ENCODE peak calls at places on chromosome 9, in six cellular contexts. One of them, this sample, is unnamed.

GRCh38 chr9:119453980-119454379 is 84.7 kb upstream of the BRINP1 start:
- DNase-seq in neural progenitor cell: no peak
- DNase-seq in mammary epithelial cell: peak; percentile 67
- DNase-seq in Karpas-422: no peak
- DNase-seq in neuronal stem cell: no peak
- DNase-seq in IMR-90: no peak
- DNase-seq in this sample: no peak

GRCh38 chr9:79242489-79242888 is 329.3 kb upstream of the TLE4 start:
- DNase-seq in neuronal stem cell: no peak
- DNase-seq in neural progenitor cell: no peak
- DNase-seq in IMR-90: no peak
- DNase-seq in Karpas-422: no peak
- DNase-seq in mammary epithelial cell: no peak
- DNase-seq in this sample: no peak

GRCh38 chr9:2655411-2655901 is 33.9 kb downstream of the VLDLR start:
- DNase-seq in mammary epithelial cell: peak; percentile 92
- DNase-seq in Karpas-422: no peak
- DNase-seq in neuronal stem cell: no peak
- DNase-seq in IMR-90: peak; percentile 96
- DNase-seq in neural progenitor cell: no peak
- DNase-seq in this sample: no peak

GRCh38 chr9:121607434-121608248 is 43.8 kb upstream of the DAB2IP start:
- DNase-seq in IMR-90: peak; percentile 60
- DNase-seq in neuronal stem cell: no peak
- DNase-seq in neural progenitor cell: peak; percentile 43
- DNase-seq in Karpas-422: no peak
- DNase-seq in mammary epithelial cell: no peak
- DNase-seq in this sample: no peak

GRCh38 chr9:129836342-129837007 is 1.2 kb downstream of the USP20 start:
- DNase-seq in neural progenitor cell: peak; percentile 11
- DNase-seq in Karpas-422: peak; percentile 87
- DNase-seq in IMR-90: no peak
- DNase-seq in neuronal stem cell: no peak
- DNase-seq in mammary epithelial cell: no peak
- DNase-seq in this sample: peak; percentile 32

GRCh38 chr9:16133556-16134227 is 580.8 kb downstream of the CCDC171 start:
- DNase-seq in mammary epithelial cell: peak; percentile 28
- DNase-seq in neuronal stem cell: peak; percentile 62
- DNase-seq in IMR-90: peak; percentile 48
- DNase-seq in neural progenitor cell: peak; percentile 90
- DNase-seq in Karpas-422: peak; percentile 83
- DNase-seq in this sample: peak; percentile 40

GRCh38 chr9:107172160-107172978 is 110.7 kb upstream of the RAD23B start:
- DNase-seq in IMR-90: peak; percentile 78
- DNase-seq in mammary epithelial cell: peak; percentile 64
- DNase-seq in Karpas-422: peak; percentile 90
- DNase-seq in neuronal stem cell: peak; percentile 79
- DNase-seq in neural progenitor cell: peak; percentile 82
- DNase-seq in this sample: peak; percentile 82

GRCh38 chr9:138047469-138048040 is 170.0 kb downstream of the CACNA1B start:
- DNase-seq in neuronal stem cell: no peak
- DNase-seq in neural progenitor cell: peak; percentile 1
- DNase-seq in mammary epithelial cell: no peak
- DNase-seq in Karpas-422: no peak
- DNase-seq in IMR-90: no peak
- DNase-seq in this sample: peak; percentile 16

GRCh38 chr9:122158202-122158601 is 1.4 kb downstream of the NDUFA8 start:
- DNase-seq in IMR-90: peak; percentile 43
- DNase-seq in mammary epithelial cell: peak; percentile 39
- DNase-seq in neuronal stem cell: no peak
- DNase-seq in Karpas-422: peak; percentile 79
- DNase-seq in neural progenitor cell: peak; percentile 55
- DNase-seq in this sample: peak; percentile 21

GRCh38 chr9:121358747-121359146 is 11.3 kb downstream of the STOM start:
- DNase-seq in neural progenitor cell: no peak
- DNase-seq in IMR-90: no peak
- DNase-seq in neuronal stem cell: no peak
- DNase-seq in Karpas-422: no peak
- DNase-seq in mammary epithelial cell: no peak
- DNase-seq in this sample: no peak

GRCh38 chr9:126907058-126907457 is 7.5 kb upstream of the RALGPS1 start:
- DNase-seq in mammary epithelial cell: no peak
- DNase-seq in IMR-90: no peak
- DNase-seq in neuronal stem cell: no peak
- DNase-seq in neural progenitor cell: no peak
- DNase-seq in Karpas-422: no peak
- DNase-seq in this sample: no peak

GRCh38 chr9:110918316-110919054 is 119.8 kb downstream of the LPAR1 start:
- DNase-seq in neuronal stem cell: no peak
- DNase-seq in neural progenitor cell: no peak
- DNase-seq in IMR-90: peak; percentile 89
- DNase-seq in Karpas-422: no peak
- DNase-seq in mammary epithelial cell: peak; percentile 62
- DNase-seq in this sample: no peak

GRCh38 chr9:131409458-131409992 is 15.6 kb downstream of the PRRC2B start:
- DNase-seq in neuronal stem cell: no peak
- DNase-seq in IMR-90: no peak
- DNase-seq in Karpas-422: no peak
- DNase-seq in mammary epithelial cell: no peak
- DNase-seq in neural progenitor cell: no peak
- DNase-seq in this sample: no peak

GRCh38 chr9:129597355-129598088 is 23.4 kb downstream of the C9orf50 start:
- DNase-seq in neuronal stem cell: peak; percentile 70
- DNase-seq in IMR-90: peak; percentile 65
- DNase-seq in mammary epithelial cell: peak; percentile 32
- DNase-seq in Karpas-422: no peak
- DNase-seq in neural progenitor cell: peak; percentile 93
- DNase-seq in this sample: peak; percentile 77

GRCh38 chr9:2029666-2030170 is 14.6 kb downstream of the SMARCA2 start:
- DNase-seq in neuronal stem cell: no peak
- DNase-seq in mammary epithelial cell: no peak
- DNase-seq in Karpas-422: no peak
- DNase-seq in neural progenitor cell: no peak
- DNase-seq in IMR-90: no peak
- DNase-seq in this sample: no peak

GRCh38 chr9:98658965-98659364 is 49.8 kb downstream of the GABBR2 start:
- DNase-seq in neuronal stem cell: no peak
- DNase-seq in neural progenitor cell: no peak
- DNase-seq in mammary epithelial cell: no peak
- DNase-seq in IMR-90: peak; percentile 87
- DNase-seq in Karpas-422: no peak
- DNase-seq in this sample: no peak

GRCh38 chr9:75086443-75087278 is 1.3 kb downstream of the NMRK1 start:
- DNase-seq in mammary epithelial cell: no peak
- DNase-seq in neuronal stem cell: no peak
- DNase-seq in IMR-90: no peak
- DNase-seq in neural progenitor cell: no peak
- DNase-seq in Karpas-422: no peak
- DNase-seq in this sample: peak; percentile 58

GRCh38 chr9:88065609-88066008 is 72.7 kb downstream of the SPATA31C2 start:
- DNase-seq in neural progenitor cell: no peak
- DNase-seq in mammary epithelial cell: no peak
- DNase-seq in IMR-90: no peak
- DNase-seq in Karpas-422: no peak
- DNase-seq in neuronal stem cell: no peak
- DNase-seq in this sample: no peak

GRCh38 chr9:133347515-133347984 is 381 bp downstream of the MED22 start:
- DNase-seq in neural progenitor cell: peak; percentile 81
- DNase-seq in IMR-90: no peak
- DNase-seq in mammary epithelial cell: peak; percentile 37
- DNase-seq in Karpas-422: peak; percentile 73
- DNase-seq in neuronal stem cell: peak; percentile 42
- DNase-seq in this sample: peak; percentile 47

GRCh38 chr9:127825319-127826051 is 22.8 kb downstream of the FPGS start:
- DNase-seq in neuronal stem cell: peak; percentile 58
- DNase-seq in mammary epithelial cell: no peak
- DNase-seq in IMR-90: no peak
- DNase-seq in Karpas-422: peak; percentile 79
- DNase-seq in neural progenitor cell: peak; percentile 92
- DNase-seq in this sample: peak; percentile 61

GRCh38 chr9:109035684-109036423 is 22.6 kb upstream of the CTNNAL1 start:
- DNase-seq in neural progenitor cell: no peak
- DNase-seq in IMR-90: peak; percentile 85
- DNase-seq in Karpas-422: no peak
- DNase-seq in mammary epithelial cell: peak; percentile 63
- DNase-seq in neuronal stem cell: no peak
- DNase-seq in this sample: no peak

GRCh38 chr9:127163409-127163808 is 41.0 kb upstream of the ANGPTL2 start:
- DNase-seq in Karpas-422: no peak
- DNase-seq in neural progenitor cell: no peak
- DNase-seq in neuronal stem cell: no peak
- DNase-seq in IMR-90: peak; percentile 82
- DNase-seq in mammary epithelial cell: peak; percentile 28
- DNase-seq in this sample: no peak

GRCh38 chr9:112754578-112754977 is 4.0 kb downstream of the SNX30 start:
- DNase-seq in mammary epithelial cell: peak; percentile 81
- DNase-seq in IMR-90: peak; percentile 71
- DNase-seq in neuronal stem cell: no peak
- DNase-seq in Karpas-422: peak; percentile 42
- DNase-seq in neural progenitor cell: no peak
- DNase-seq in this sample: no peak

GRCh38 chr9:129309041-129309430 is 131.0 kb upstream of the IER5L start:
- DNase-seq in neural progenitor cell: no peak
- DNase-seq in neuronal stem cell: no peak
- DNase-seq in Karpas-422: no peak
- DNase-seq in IMR-90: no peak
- DNase-seq in mammary epithelial cell: no peak
- DNase-seq in this sample: no peak

GRCh38 chr9:32533338-32533737 is 7.3 kb upstream of the RIGI start:
- DNase-seq in neuronal stem cell: no peak
- DNase-seq in IMR-90: peak; percentile 10
- DNase-seq in Karpas-422: no peak
- DNase-seq in mammary epithelial cell: no peak
- DNase-seq in neural progenitor cell: no peak
- DNase-seq in this sample: no peak

GRCh38 chr9:438066-438465 is 223.4 kb downstream of the DOCK8 start:
- DNase-seq in Karpas-422: no peak
- DNase-seq in neuronal stem cell: no peak
- DNase-seq in mammary epithelial cell: no peak
- DNase-seq in neural progenitor cell: no peak
- DNase-seq in IMR-90: peak; percentile 33
- DNase-seq in this sample: no peak

GRCh38 chr9:33794560-33794959 is 801 bp upstream of the PRSS3 start:
- DNase-seq in neural progenitor cell: no peak
- DNase-seq in neuronal stem cell: no peak
- DNase-seq in mammary epithelial cell: peak; percentile 64
- DNase-seq in IMR-90: no peak
- DNase-seq in Karpas-422: no peak
- DNase-seq in this sample: no peak

GRCh38 chr9:30178586-30178985 is 2205.9 kb upstream of the ACO1 start:
- DNase-seq in Karpas-422: no peak
- DNase-seq in neuronal stem cell: no peak
- DNase-seq in neural progenitor cell: no peak
- DNase-seq in IMR-90: no peak
- DNase-seq in mammary epithelial cell: no peak
- DNase-seq in this sample: no peak

GRCh38 chr9:131870156-131870555 is 130.3 kb upstream of the RAPGEF1 start:
- DNase-seq in neuronal stem cell: no peak
- DNase-seq in neural progenitor cell: no peak
- DNase-seq in IMR-90: no peak
- DNase-seq in Karpas-422: no peak
- DNase-seq in mammary epithelial cell: no peak
- DNase-seq in this sample: no peak

GRCh38 chr9:673966-674526 is 167.5 kb upstream of the DMRT1 start:
- DNase-seq in neural progenitor cell: peak; percentile 71
- DNase-seq in Karpas-422: no peak
- DNase-seq in neuronal stem cell: peak; percentile 35
- DNase-seq in IMR-90: no peak
- DNase-seq in mammary epithelial cell: peak; percentile 69
- DNase-seq in this sample: no peak

GRCh38 chr9:135822383-135822755 is 85.0 kb downstream of the CAMSAP1 start:
- DNase-seq in neural progenitor cell: no peak
- DNase-seq in neuronal stem cell: no peak
- DNase-seq in IMR-90: no peak
- DNase-seq in Karpas-422: no peak
- DNase-seq in mammary epithelial cell: no peak
- DNase-seq in this sample: no peak

GRCh38 chr9:97600531-97601227 is 32.5 kb downstream of the TSTD2 start:
- DNase-seq in neural progenitor cell: no peak
- DNase-seq in neuronal stem cell: no peak
- DNase-seq in Karpas-422: no peak
- DNase-seq in mammary epithelial cell: no peak
- DNase-seq in IMR-90: no peak
- DNase-seq in this sample: no peak
- H3K9me3 ChIP-seq in neural progenitor cell: no peaks in the 10 kb centered on the region
- H3K9me3 ChIP-seq in neuronal stem cell: no peaks in the 10 kb centered on the region
- H3K9me3 ChIP-seq in Karpas-422: no peaks in the 10 kb centered on the region
- H3K9me3 ChIP-seq in mammary epithelial cell: no peaks in the 10 kb centered on the region
- H3K9me3 ChIP-seq in IMR-90: no peaks in the 10 kb centered on the region
- H3K9me3 ChIP-seq in this sample: no peaks in the 10 kb centered on the region

DNA sequence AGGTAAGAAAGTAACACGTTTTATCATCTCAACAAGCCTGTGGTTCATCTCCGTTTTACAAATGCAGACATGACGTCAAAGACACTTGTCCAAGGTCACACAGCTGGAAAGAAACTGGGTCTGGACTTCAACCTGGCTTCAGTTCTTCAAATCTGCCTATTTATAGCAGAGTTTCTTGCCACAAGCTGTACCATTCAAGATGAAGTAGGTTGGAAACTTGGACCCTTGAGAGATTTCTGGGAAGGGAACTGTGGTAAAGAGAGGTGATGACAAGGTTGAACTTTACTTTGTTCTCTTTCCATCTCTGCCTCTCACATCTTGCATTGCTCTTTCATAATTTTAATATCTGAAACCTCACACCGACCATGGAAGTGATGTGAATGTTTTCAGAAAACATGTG is 29.9 kb upstream of the DENND1A start:
- DNase-seq in IMR-90: no peak
- DNase-seq in neuronal stem cell: no peak
- DNase-seq in Karpas-422: no peak
- DNase-seq in mammary epithelial cell: no peak
- DNase-seq in neural progenitor cell: no peak
- DNase-seq in this sample: no peak
- H3K9ac ChIP-seq in IMR-90: no peak overlapping the region
- H3K9ac ChIP-seq in neuronal stem cell: no peak overlapping the region
- H3K9ac ChIP-seq in Karpas-422: no peak overlapping the region
- H3K9ac ChIP-seq in mammary epithelial cell: no peak overlapping the region
- H3K9ac ChIP-seq in neural progenitor cell: no peak overlapping the region
- H3K9ac ChIP-seq in this sample: no peak overlapping the region

GRCh38 chr9:92890761-92891160 is 12.9 kb upstream of the ZNF484 start:
- DNase-seq in IMR-90: no peak
- DNase-seq in Karpas-422: no peak
- DNase-seq in neural progenitor cell: no peak
- DNase-seq in neuronal stem cell: no peak
- DNase-seq in mammary epithelial cell: no peak
- DNase-seq in this sample: no peak
- H3K9me3 ChIP-seq in IMR-90: no peaks in the 10 kb centered on the region
- H3K9me3 ChIP-seq in Karpas-422: no peaks in the 10 kb centered on the region
- H3K9me3 ChIP-seq in neural progenitor cell: no peaks in the 10 kb centered on the region
- H3K9me3 ChIP-seq in neuronal stem cell: no peaks in the 10 kb centered on the region
- H3K9me3 ChIP-seq in mammary epithelial cell: no peaks in the 10 kb centered on the region
- H3K9me3 ChIP-seq in this sample: no peaks in the 10 kb centered on the region

GRCh38 chr9:35116539-35116897 is 856 bp upstream of the ATOSB start:
- DNase-seq in neural progenitor cell: no peak
- DNase-seq in neuronal stem cell: peak; percentile 43
- DNase-seq in mammary epithelial cell: no peak
- DNase-seq in Karpas-422: no peak
- DNase-seq in IMR-90: no peak
- DNase-seq in this sample: no peak
- H3K9ac ChIP-seq in neural progenitor cell: no peak overlapping the region
- H3K9ac ChIP-seq in neuronal stem cell: peak overlapping the region; percentile 75
- H3K9ac ChIP-seq in mammary epithelial cell: peak overlapping the region; percentile 8
- H3K9ac ChIP-seq in Karpas-422: peak overlapping the region; percentile 53
- H3K9ac ChIP-seq in IMR-90: peak overlapping the region; percentile 2
- H3K9ac ChIP-seq in this sample: peak overlapping the region; percentile 79

This sample was measured in colonic mucosa.